ENCODE peak calls at places on chromosomes 11 and 22, in four cellular contexts. R is WTC11, O is NCI-H748 treated with DMSO at 0.1 percent for 48 hours, Y is activated T-cell treated with anti-CD3 and anti-CD28 coated beads for 48 hours. T is an unnamed sample.

GRCh38 chr11:119797137-119797611 is 68.2 kb upstream of the NECTIN1 start:
- DNase-seq in Y (no peak), O (no peak), R (no peak), T (no peak)

GRCh38 chr11:121018746-121019145 is 5.2 kb upstream of the TBCEL start:
- DNase-seq in Y (no peak), O (no peak), R (no peak), T (no peak)

GRCh38 chr22:38974826-38975175 is 7.3 kb upstream of the APOBEC3B start:
- DNase-seq in O (no peak), R (no peak), Y (no peak), T (no peak)

GRCh38 chr11:88188251-88189030 is 13.2 kb upstream of the RAB38 start:
- DNase-seq in O (no peak), Y (no peak), R (no peak), T (no peak)

GRCh38 chr11:14119357-14119756 is 156.8 kb downstream of the SPON1 start:
- DNase-seq in O (no peak), R (no peak), Y (no peak), T (no peak)

GRCh38 chr11:129372609-129373488 is 2.8 kb upstream of the BARX2 start:
- DNase-seq in R (peak; percentile 57), O (no peak), Y (no peak), T (no peak)

GRCh38 chr11:59545179-59546020 is 34.1 kb downstream of the OR4D9 start:
- DNase-seq in R (no peak), Y (no peak), O (no peak), T (no peak)

GRCh38 chr11:73227571-73228211 is 9.6 kb downstream of the P2RY2 start:
- DNase-seq in Y (no peak), R (peak; percentile 85), O (peak; percentile 71), T (no peak)

GRCh38 chr11:120634706-120635105 is 123.2 kb downstream of the GRIK4 start:
- DNase-seq in Y (no peak), R (no peak), O (no peak), T (no peak)

GRCh38 chr11:18749681-18750319 is 23.8 kb upstream of the IGSF22 start:
- DNase-seq in O (no peak), Y (no peak), R (peak; percentile 30), T (no peak)

GRCh38 chr11:102115557-102115956 is 5.3 kb downstream of the YAP1 start:
- DNase-seq in O (no peak), Y (no peak), R (no peak), T (no peak)

GRCh38 chr11:43381802-43382201 is 23.1 kb downstream of the TTC17 start:
- DNase-seq in R (no peak), O (no peak), Y (no peak), T (no peak)

GRCh38 chr11:93196816-93197382 is 892 bp downstream of the SLC36A4 start:
- DNase-seq in Y (no peak), R (no peak), O (peak; percentile 74), T (no peak)

GRCh38 chr22:44317886-44318637 is 5.3 kb upstream of the SHISAL1 start:
- DNase-seq in R (no peak), Y (no peak), O (no peak), T (no peak)

GRCh38 chr11:122062763-122063162 is 53.3 kb downstream of the BLID start:
- DNase-seq in Y (no peak), O (no peak), R (no peak), T (no peak)

GRCh38 chr22:20101638-20102037 is 14.3 kb upstream of the RANBP1 start:
- DNase-seq in O (no peak), R (no peak), Y (no peak), T (no peak)

GRCh38 chr22:39306456-39307361 is 12.7 kb downstream of the RPL3 start:
- DNase-seq in Y (peak; percentile 48), R (peak; percentile 78), O (no peak), T (no peak)

GRCh38 chr11:116613201-116613910 is 159.4 kb downstream of the BUD13 start:
- DNase-seq in R (no peak), O (no peak), Y (no peak), T (no peak)

GRCh38 chr22:41524283-41524682 is 20.0 kb downstream of the POLR3H start:
- DNase-seq in Y (no peak), R (no peak), O (no peak), T (no peak)

GRCh38 chr11:102680945-102681344 is 24.6 kb downstream of the MMP27 start:
- DNase-seq in Y (no peak), O (no peak), R (no peak), T (no peak)

GRCh38 chr22:50705219-50705691 is 32.6 kb downstream of the SHANK3 start:
- DNase-seq in Y (no peak), O (peak; percentile 82), R (peak; percentile 89), T (no peak)

T was measured in GM12891.